ENCODE peak calls at places on chromosomes 13 and 19, in eight cellular contexts. J is esophagus squamous epithelium, V is progenitor cell of endocrine pancreas, B is lower lobe of right lung, M is MM.1S, O is neural crest cell, R is fibroblast of villous mesenchyme, A is mammary epithelial cell. H is an unnamed sample.

GRCh38 chr19:18306903-18307681 is 15.8 kb downstream of the LSM4 start:
- DNase-seq in J (no peak), V (no peak), B (no peak), M (no peak), O (no peak), R (peak; percentile 63), A (no peak), H (no peak)

GRCh38 chr19:30498707-30499106 is 126.5 kb downstream of the ZNF536 start:
- DNase-seq in J (no peak), V (no peak), B (no peak), M (no peak), O (no peak), R (no peak), A (no peak), H (peak; percentile 35)

GRCh38 chr13:33257786-33258185 is 27.8 kb downstream of the STARD13 start:
- DNase-seq in J (no peak), V (no peak), B (no peak), M (no peak), O (no peak), R (peak; percentile 71), A (no peak), H (no peak)

GRCh38 chr19:1074512-1075283 is 7.7 kb downstream of the ARHGAP45 start:
- DNase-seq in J (peak; percentile 48), V (no peak), B (peak; percentile 97), M (peak; percentile 74), O (no peak), R (peak; percentile 75), A (peak; percentile 51), H (no peak)

GRCh38 chr19:30231408-30232318 is 140.5 kb upstream of the ZNF536 start:
- DNase-seq in J (no peak), V (no peak), B (no peak), M (no peak), O (no peak), R (no peak), A (no peak), H (no peak)

GRCh38 chr19:4260605-4261191 is 13.8 kb downstream of the YJU2 start:
- DNase-seq in J (no peak), V (no peak), B (no peak), M (no peak), O (no peak), R (no peak), A (no peak), H (no peak)

GRCh38 chr13:112603641-112604220 is 15.8 kb upstream of the TUBGCP3 start:
- DNase-seq in J (no peak), V (no peak), B (no peak), M (no peak), O (no peak), R (no peak), A (no peak), H (peak; percentile 5)

GRCh38 chr19:18339703-18340102 is 695 bp upstream of the PGPEP1 start:
- DNase-seq in J (no peak), V (no peak), B (no peak), M (peak; percentile 43), O (no peak), R (no peak), A (no peak), H (peak; percentile 34)

GRCh38 chr13:102312841-102313240 is 89.0 kb downstream of the FGF14 start:
- DNase-seq in J (no peak), V (no peak), B (no peak), M (no peak), O (no peak), R (no peak), A (no peak), H (no peak)

GRCh38 chr19:50512112-50512998 is 1.4 kb downstream of the ASPDH start:
- DNase-seq in J (no peak), V (no peak), B (peak; percentile 57), M (no peak), O (no peak), R (no peak), A (no peak), H (no peak)

GRCh38 chr19:6362351-6362801 is 1.0 kb downstream of the CLPP start:
- DNase-seq in J (no peak), V (no peak), B (no peak), M (no peak), O (no peak), R (no peak), A (no peak), H (no peak)

GRCh38 chr13:26299168-26299788 is 45.3 kb downstream of the CDK8 start:
- DNase-seq in J (no peak), V (no peak), B (no peak), M (no peak), O (no peak), R (no peak), A (no peak), H (no peak)

GRCh38 chr19:49425922-49426592 is 869 bp downstream of the GFY start:
- DNase-seq in J (no peak), V (no peak), B (no peak), M (no peak), O (no peak), R (no peak), A (no peak), H (peak; percentile 88)

GRCh38 chr19:41886761-41887710 is 4.1 kb downstream of the ARHGEF1 start:
- DNase-seq in J (no peak), V (no peak), B (no peak), M (no peak), O (no peak), R (no peak), A (peak; percentile 81), H (no peak)

GRCh38 chr13:77751513-77752456 is 54.3 kb downstream of the SLAIN1 start:
- DNase-seq in J (no peak), V (no peak), B (peak; percentile 42), M (peak; percentile 69), O (peak; percentile 41), R (peak; percentile 54), A (peak; percentile 21), H (peak; percentile 32)

GRCh38 chr13:40476175-40476958 is 190.1 kb downstream of the FOXO1 start:
- DNase-seq in J (no peak), V (no peak), B (no peak), M (no peak), O (no peak), R (peak; percentile 14), A (no peak), H (no peak)

GRCh38 chr19:19170053-19170945 is at the start of gene MEF2B:
- DNase-seq in J (peak; percentile 45), V (peak; percentile 77), B (peak; percentile 87), M (peak; percentile 89), O (peak; percentile 71), R (peak; percentile 68), A (peak; percentile 27), H (peak; percentile 89)

GRCh38 chr13:65697843-65698242 is 1532.3 kb downstream of the PCDH9 start:
- DNase-seq in J (no peak), V (no peak), B (no peak), M (no peak), O (no peak), R (no peak), A (no peak), H (no peak)

GRCh38 chr19:7679017-7679720 is 1.5 kb upstream of the TRAPPC5 start:
- DNase-seq in J (no peak), V (no peak), B (peak; percentile 63), M (peak; percentile 23), O (no peak), R (no peak), A (no peak), H (peak; percentile 78)

GRCh38 chr19:15288146-15288963 is 44.0 kb downstream of the BRD4 start:
- DNase-seq in J (no peak), V (no peak), B (no peak), M (peak; percentile 66), O (peak; percentile 47), R (peak; percentile 69), A (peak; percentile 71), H (peak; percentile 75)

GRCh38 chr13:27014406-27015359 is 156.9 kb downstream of the USP12 start:
- DNase-seq in J (no peak), V (no peak), B (no peak), M (no peak), O (no peak), R (no peak), A (no peak), H (peak; percentile 13)

GRCh38 chr13:29840585-29840984 is 9.8 kb downstream of the UBL3 start:
- DNase-seq in J (no peak), V (no peak), B (no peak), M (no peak), O (no peak), R (no peak), A (no peak), H (no peak)

GRCh38 chr13:39952244-39953233 is 297.1 kb downstream of the COG6 start:
- DNase-seq in J (no peak), V (no peak), B (no peak), M (no peak), O (no peak), R (peak; percentile 73), A (no peak), H (no peak)

GRCh38 chr19:41709951-41710645 is 1.7 kb downstream of the CEACAM5 start:
- DNase-seq in J (no peak), V (no peak), B (no peak), M (no peak), O (no peak), R (no peak), A (no peak), H (no peak)

GRCh38 chr13:105202384-105202783 is 1333.1 kb downstream of the EFNB2 start:
- DNase-seq in J (no peak), V (no peak), B (no peak), M (peak; percentile 18), O (no peak), R (peak; percentile 27), A (no peak), H (peak; percentile 32)
- TF ChIP-seq CTCF in J (no peak), V (peak; percentile 68), B (peak; percentile 61), M (peak; percentile 42), O (peak; percentile 66), R (peak; percentile 58), A (peak; percentile 44), H (peak; percentile 84)

GRCh38 chr13:60467098-60467497 is 70.1 kb downstream of the TDRD3 start:
- DNase-seq in J (no peak), V (no peak), B (no peak), M (no peak), O (no peak), R (no peak), A (no peak), H (no peak)
- TF ChIP-seq CTCF in J (no peak), V (no peak), B (no peak), M (no peak), O (no peak), R (no peak), A (no peak), H (no peak)

GRCh38 chr13:98976941-98977340 is 923 bp downstream of the DOCK9 start:
- DNase-seq in J (no peak), V (no peak), B (no peak), M (no peak), O (no peak), R (peak; percentile 23), A (no peak), H (no peak)
- TF ChIP-seq CTCF in J (no peak), V (no peak), B (no peak), M (no peak), O (no peak), R (no peak), A (no peak), H (no peak)

DNA sequence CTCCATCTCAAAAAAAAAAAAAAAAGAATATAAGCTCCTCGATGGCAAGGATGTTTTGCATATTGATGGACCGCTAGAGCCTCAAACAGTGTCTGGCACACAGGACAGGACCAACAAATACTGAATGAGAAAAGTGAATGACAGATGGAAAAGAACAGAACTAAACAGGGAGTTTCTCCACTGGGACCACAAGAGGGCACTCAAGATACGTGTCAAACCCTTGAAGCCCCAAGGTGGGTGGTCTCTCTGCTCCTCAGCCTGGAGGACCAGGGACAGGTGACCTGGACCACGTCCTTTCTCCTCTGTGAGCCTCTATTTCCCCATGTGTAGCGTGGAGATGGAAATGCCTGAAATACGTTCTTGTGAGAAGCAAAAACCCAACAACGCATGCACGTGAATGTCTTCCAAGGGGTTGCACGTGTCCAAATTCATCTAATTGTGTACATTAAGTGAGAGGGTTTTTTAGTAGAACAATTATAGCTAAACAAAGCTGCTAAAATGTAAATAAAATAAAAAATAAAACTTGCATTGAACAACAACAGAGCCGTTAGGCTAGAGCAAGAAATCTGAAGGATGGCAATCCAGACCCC is 5.7 kb upstream of the CDC42EP5 start:
- DNase-seq in J (no peak), V (no peak), B (no peak), M (peak; percentile 51), O (peak; percentile 58), R (peak; percentile 53), A (peak; percentile 17), H (no peak)
- TF ChIP-seq CTCF in J (no peak), V (peak; percentile 68), B (peak; percentile 59), M (peak; percentile 65), O (peak; percentile 73), R (peak; percentile 75), A (peak; percentile 69), H (peak; percentile 72)

H was measured in WERI-Rb-1.